ENCODE peak calls at places on chromosome 20, in seven cellular contexts. L is neuronal stem cell; F is CD4-positive, alpha-beta T cell; Z is naive thymus-derived CD4-positive, alpha-beta T cell; R is fibroblast of lung; K is right cardiac atrium; U is Peyer's patch. Y is an unnamed sample.

GRCh38 chr20:47789081-47789998 is 4.1 kb upstream of the SULF2 start:
- DNase-seq in L (no peak), F (no peak), Z (no peak), R (peak), K (no peak), U (no peak), Y (no peak)

GRCh38 chr20:38790210-38791053 is 15.1 kb upstream of the PPP1R16B start:
- DNase-seq in L (no peak), F (no peak), Z (no peak), R (peak), K (no peak), U (no peak), Y (no peak)

GRCh38 chr20:61835301-61835700 is 230.4 kb downstream of the TAF4 start:
- DNase-seq in L (no peak), F (no peak), Z (no peak), R (peak), K (no peak), U (no peak), Y (no peak)

GRCh38 chr20:62725596-62726268 is 17.1 kb downstream of the NTSR1 start:
- DNase-seq in L (no peak), F (no peak), Z (no peak), R (no peak), K (no peak), U (no peak), Y (no peak)

GRCh38 chr20:4151991-4152695 is 136.8 kb upstream of the RNF24 start:
- DNase-seq in L (no peak), F (no peak), Z (no peak), R (peak), K (no peak), U (no peak), Y (no peak)

GRCh38 chr20:63005862-63006564 is 751 bp downstream of the BHLHE23 start:
- DNase-seq in L (no peak), F (peak), Z (no peak), R (peak), K (no peak), U (no peak), Y (no peak)

GRCh38 chr20:50223321-50223995 is 32.8 kb downstream of the CEBPB start:
- DNase-seq in L (no peak), F (no peak), Z (no peak), R (no peak), K (no peak), U (no peak), Y (no peak)

GRCh38 chr20:51400051-51400926 is 142.2 kb downstream of the NFATC2 start:
- DNase-seq in L (no peak), F (peak), Z (peak), R (no peak), K (no peak), U (peak), Y (no peak)

GRCh38 chr20:63746766-63747315 is 7.3 kb downstream of the SLC2A4RG start:
- DNase-seq in L (no peak), F (no peak), Z (no peak), R (no peak), K (no peak), U (no peak), Y (no peak)

GRCh38 chr20:50701055-50701963 is 10.0 kb upstream of the RIPOR3 start:
- DNase-seq in L (no peak), F (no peak), Z (no peak), R (no peak), K (no peak), U (no peak), Y (no peak)

GRCh38 chr20:38383147-38383546 is 36.9 kb downstream of the LBP start:
- DNase-seq in L (no peak), F (no peak), Z (no peak), R (no peak), K (no peak), U (no peak), Y (no peak)

GRCh38 chr20:10670521-10671220 is 3.1 kb downstream of the JAG1 start:
- DNase-seq in L (no peak), F (no peak), Z (no peak), R (no peak), K (no peak), U (no peak), Y (no peak)

GRCh38 chr20:19802492-19803158 is 44.6 kb downstream of the RIN2 start:
- DNase-seq in L (no peak), F (no peak), Z (no peak), R (peak), K (no peak), U (no peak), Y (no peak)

GRCh38 chr20:59701236-59701635 is 96.9 kb downstream of the PHACTR3 start:
- DNase-seq in L (no peak), F (no peak), Z (no peak), R (no peak), K (no peak), U (no peak), Y (no peak)

GRCh38 chr20:38840053-38840893 is 34.8 kb downstream of the PPP1R16B start:
- DNase-seq in L (no peak), F (no peak), Z (no peak), R (no peak), K (no peak), U (no peak), Y (peak)

GRCh38 chr20:49885558-49886332 is 29.6 kb downstream of the SPATA2 start:
- DNase-seq in L (no peak), F (no peak), Z (no peak), R (no peak), K (no peak), U (no peak), Y (no peak)

GRCh38 chr20:38979842-38980241 is 17.7 kb downstream of the DHX35 start:
- DNase-seq in L (no peak), F (no peak), Z (no peak), R (no peak), K (no peak), U (no peak), Y (no peak)

GRCh38 chr20:31927758-31928157 is 24.1 kb downstream of the PDRG1 start:
- DNase-seq in L (no peak), F (no peak), Z (no peak), R (no peak), K (no peak), U (no peak), Y (no peak)

GRCh38 chr20:55057779-55058415 is 582.5 kb downstream of the DOK5 start:
- DNase-seq in L (no peak), F (no peak), Z (no peak), R (peak), K (no peak), U (no peak), Y (no peak)

GRCh38 chr20:55052464-55052863 is 577.1 kb downstream of the DOK5 start:
- DNase-seq in L (no peak), F (no peak), Z (no peak), R (peak), K (no peak), U (no peak), Y (no peak)

GRCh38 chr20:55058938-55059337 is 583.5 kb downstream of the DOK5 start:
- DNase-seq in L (no peak), F (no peak), Z (no peak), R (no peak), K (no peak), U (no peak), Y (no peak)

GRCh38 chr20:55054443-55054842 is 579.0 kb downstream of the DOK5 start:
- DNase-seq in L (no peak), F (no peak), Z (no peak), R (peak), K (no peak), U (no peak), Y (no peak)

GRCh38 chr20:55053389-55053788 is 578.0 kb downstream of the DOK5 start:
- DNase-seq in L (no peak), F (no peak), Z (no peak), R (no peak), K (no peak), U (no peak), Y (no peak)
- H3K27ac ChIP-seq in L (no peak), F (no peak), Z (no peak), R (no peak), K (no peak), U (no peak), Y (no peak)

DNA sequence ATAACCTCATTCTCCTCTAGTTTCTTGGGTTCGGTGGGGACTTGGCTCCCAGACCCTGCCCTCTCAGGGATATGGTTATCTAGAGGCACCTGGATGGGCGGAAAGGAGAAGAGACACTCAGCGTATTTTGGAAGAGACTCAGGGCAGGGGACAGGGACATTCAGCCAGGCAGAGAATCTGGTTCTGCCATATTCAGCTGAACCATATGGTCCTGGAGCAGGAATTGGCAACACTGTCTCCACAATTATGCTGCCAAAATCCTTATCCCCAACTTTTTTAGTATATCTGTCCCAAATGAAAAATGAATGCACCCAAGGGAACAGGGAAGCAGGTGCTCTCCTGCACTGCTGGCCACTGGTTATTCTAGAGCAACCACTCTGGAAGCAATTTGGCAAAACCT is 17.7 kb downstream of the SDC4 start:
- DNase-seq in L (no peak), F (no peak), Z (no peak), R (no peak), K (no peak), U (no peak), Y (no peak)
- H3K27ac ChIP-seq in L (no peak), F (no peak), Z (no peak), R (no peak), K (no peak), U (no peak), Y (no peak)

DNA sequence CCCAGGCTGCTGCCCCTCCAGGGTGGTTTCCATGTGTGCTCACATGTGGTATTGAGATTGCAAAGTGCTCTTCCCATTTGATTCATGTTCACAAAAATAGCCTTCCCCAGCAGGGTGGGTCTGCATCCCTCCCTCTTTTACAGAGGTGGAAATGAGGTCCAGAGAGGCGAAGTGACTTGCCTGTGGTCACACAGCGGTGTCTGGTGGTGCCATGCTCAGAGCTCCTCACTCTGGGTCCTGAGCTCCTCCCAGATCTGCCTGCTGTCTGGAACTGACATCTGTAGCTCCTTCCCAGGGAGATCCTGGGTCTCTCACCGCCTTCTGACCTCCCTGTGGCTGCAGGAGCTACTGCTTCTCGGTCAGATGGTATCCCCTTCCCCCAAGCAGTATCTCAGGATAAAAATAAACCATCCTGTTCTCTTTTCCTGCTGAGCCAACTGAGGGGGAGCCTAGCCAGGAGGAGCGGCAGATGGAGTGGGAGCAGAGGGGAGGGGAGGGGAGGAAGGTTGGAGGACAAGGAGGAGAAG is 11.9 kb downstream of the CD40 start:
- DNase-seq in L (no peak), F (no peak), Z (no peak), R (no peak), K (no peak), U (no peak), Y (peak)
- H3K27ac ChIP-seq in L (no peak), F (no peak), Z (no peak), R (no peak), K (no peak), U (no peak), Y (no peak)

GRCh38 chr20:56558968-56559367 is 25.9 kb downstream of the FAM209B start:
- DNase-seq in L (no peak), F (no peak), Z (no peak), R (no peak), K (no peak), U (no peak), Y (no peak)

GRCh38 chr20:56552911-56553629 is 20.0 kb downstream of the FAM209B start:
- DNase-seq in L (no peak), F (no peak), Z (no peak), R (no peak), K (no peak), U (no peak), Y (no peak)

GRCh38 chr20:56551571-56551970 is 18.5 kb downstream of the FAM209B start:
- DNase-seq in L (no peak), F (no peak), Z (no peak), R (no peak), K (no peak), U (no peak), Y (no peak)

GRCh38 chr20:56554869-56555268 is 21.8 kb downstream of the FAM209B start:
- DNase-seq in L (no peak), F (no peak), Z (no peak), R (peak), K (no peak), U (no peak), Y (no peak)
- H3K27ac ChIP-seq in L (no peak), F (no peak), Z (no peak), R (no peak), K (no peak), U (no peak), Y (no peak)

DNA sequence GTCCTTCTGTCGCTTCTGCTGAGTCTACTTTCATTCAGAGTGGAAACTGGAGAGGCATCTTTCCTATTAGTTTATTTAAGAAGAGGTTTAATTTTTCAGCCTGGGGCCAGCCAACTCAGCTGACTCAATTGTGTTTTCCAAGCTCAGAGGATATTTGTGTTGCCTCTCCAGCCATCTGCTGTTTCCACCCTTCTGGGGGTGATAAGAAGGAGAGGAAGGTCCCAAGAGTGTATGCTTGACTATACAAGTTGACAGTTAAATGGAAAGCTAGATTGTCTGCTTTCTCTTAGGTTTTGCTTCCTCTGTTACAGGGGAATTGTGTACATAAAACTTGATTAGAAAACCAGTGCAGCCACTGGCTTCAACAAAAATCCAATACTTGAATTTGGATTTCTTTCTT is 3.0 kb downstream of the PSMF1 start:
- DNase-seq in L (no peak), F (no peak), Z (no peak), R (no peak), K (no peak), U (no peak), Y (no peak)
- H3K27ac ChIP-seq in L (no peak), F (no peak), Z (no peak), R (no peak), K (no peak), U (peak), Y (no peak)

DNA sequence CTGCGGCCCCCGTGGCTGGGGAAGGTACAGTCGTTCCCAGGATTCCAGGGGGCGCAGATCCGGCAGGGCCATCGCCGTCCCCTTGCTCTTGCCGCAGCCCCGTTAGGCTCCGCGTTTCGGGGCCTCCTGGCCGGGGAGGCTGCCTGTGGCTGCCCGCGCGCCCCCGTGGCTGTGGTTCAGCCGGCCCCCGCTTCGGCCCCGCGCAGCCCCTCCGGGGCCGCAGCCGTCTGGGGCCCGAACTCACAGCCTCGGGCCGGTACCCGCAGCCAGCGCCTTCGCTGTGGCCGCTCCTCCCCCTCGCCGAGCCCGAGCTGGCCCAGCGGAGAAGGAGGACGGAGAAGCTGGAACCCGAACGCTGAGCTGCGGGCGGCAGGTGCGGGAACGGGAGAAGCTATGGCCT is 1826.9 kb upstream of the DEFB115 start:
- DNase-seq in L (no peak), F (no peak), Z (no peak), R (no peak), K (no peak), U (no peak), Y (no peak)
- H3K27ac ChIP-seq in L (no peak), F (no peak), Z (no peak), R (no peak), K (no peak), U (no peak), Y (no peak)

GRCh38 chr20:24868396-24868927 is 80.6 kb upstream of the CST7 start:
- DNase-seq in L (no peak), F (no peak), Z (no peak), R (no peak), K (no peak), U (no peak), Y (no peak)

GRCh38 chr20:24866742-24867141 is 82.3 kb upstream of the CST7 start:
- DNase-seq in L (no peak), F (no peak), Z (no peak), R (no peak), K (no peak), U (no peak), Y (no peak)

GRCh38 chr20:24868959-24869358 is 80.1 kb upstream of the CST7 start:
- DNase-seq in L (no peak), F (no peak), Z (no peak), R (no peak), K (no peak), U (no peak), Y (no peak)

GRCh38 chr20:24866008-24866407 is 83.1 kb upstream of the CST7 start:
- DNase-seq in L (no peak), F (no peak), Z (no peak), R (no peak), K (no peak), U (no peak), Y (no peak)

DNA sequence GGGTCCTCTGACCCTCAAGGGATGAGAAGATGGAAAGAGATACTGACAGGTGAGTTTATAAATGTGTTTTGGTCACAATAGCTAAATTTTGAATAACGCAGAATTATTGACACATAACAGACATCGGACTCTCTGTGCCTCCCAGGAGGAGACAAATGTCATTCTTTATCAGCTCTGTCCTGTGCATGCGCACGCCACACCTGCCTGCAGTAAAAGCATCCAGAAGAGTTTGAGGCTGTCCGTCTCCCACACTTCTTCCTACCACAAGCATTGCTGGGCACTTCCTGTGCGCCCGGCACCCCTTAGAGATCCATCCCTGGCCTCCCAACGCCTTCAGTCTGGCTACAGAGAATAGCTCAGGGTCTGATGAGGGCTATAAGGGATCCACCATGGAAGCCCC is 81.5 kb upstream of the CST7 start:
- DNase-seq in L (no peak), F (no peak), Z (no peak), R (no peak), K (no peak), U (no peak), Y (no peak)
- H3K27ac ChIP-seq in L (no peak), F (no peak), Z (no peak), R (no peak), K (no peak), U (no peak), Y (no peak)

GRCh38 chr20:33649201-33649631 is 12.9 kb upstream of the C20orf144 start:
- DNase-seq in L (no peak), F (no peak), Z (no peak), R (no peak), K (peak), U (no peak), Y (peak)
- H3K27ac ChIP-seq in L (no peak), F (no peak), Z (no peak), R (no peak), K (no peak), U (no peak), Y (peak)

GRCh38 chr20:17594443-17594842 is 24.6 kb downstream of the DSTN start:
- DNase-seq in L (no peak), F (no peak), Z (no peak), R (peak), K (no peak), U (no peak), Y (no peak)

GRCh38 chr20:17590245-17590644 is 20.4 kb downstream of the DSTN start:
- DNase-seq in L (no peak), F (no peak), Z (no peak), R (no peak), K (no peak), U (no peak), Y (no peak)

GRCh38 chr20:17595846-17596245 is 26.0 kb downstream of the DSTN start:
- DNase-seq in L (no peak), F (no peak), Z (no peak), R (no peak), K (no peak), U (no peak), Y (no peak)

GRCh38 chr20:17598013-17598550 is 28.2 kb downstream of the DSTN start:
- DNase-seq in L (no peak), F (no peak), Z (no peak), R (no peak), K (no peak), U (no peak), Y (no peak)

DNA sequence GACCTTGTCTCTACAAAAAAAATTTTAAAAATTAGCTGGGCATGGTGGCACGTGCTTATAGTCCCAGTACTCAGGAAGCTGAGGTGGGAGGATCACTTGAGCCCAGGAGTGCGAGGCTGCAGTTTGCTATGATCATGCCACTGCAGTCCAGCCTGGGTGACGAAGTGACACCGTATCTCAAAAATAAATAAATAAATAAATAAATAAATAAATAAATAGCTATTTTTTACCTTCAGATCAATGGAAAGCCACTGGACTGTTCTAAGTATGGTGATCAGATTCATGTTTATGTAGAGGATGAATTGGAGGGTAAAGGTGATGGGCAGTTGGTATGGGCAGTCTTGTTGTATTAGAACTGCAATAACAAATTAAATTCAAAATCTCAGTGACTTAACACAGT is 24.0 kb downstream of the DSTN start:
- DNase-seq in L (no peak), F (no peak), Z (no peak), R (no peak), K (no peak), U (no peak), Y (no peak)
- H3K27ac ChIP-seq in L (no peak), F (no peak), Z (no peak), R (no peak), K (peak), U (no peak), Y (no peak)

DNA sequence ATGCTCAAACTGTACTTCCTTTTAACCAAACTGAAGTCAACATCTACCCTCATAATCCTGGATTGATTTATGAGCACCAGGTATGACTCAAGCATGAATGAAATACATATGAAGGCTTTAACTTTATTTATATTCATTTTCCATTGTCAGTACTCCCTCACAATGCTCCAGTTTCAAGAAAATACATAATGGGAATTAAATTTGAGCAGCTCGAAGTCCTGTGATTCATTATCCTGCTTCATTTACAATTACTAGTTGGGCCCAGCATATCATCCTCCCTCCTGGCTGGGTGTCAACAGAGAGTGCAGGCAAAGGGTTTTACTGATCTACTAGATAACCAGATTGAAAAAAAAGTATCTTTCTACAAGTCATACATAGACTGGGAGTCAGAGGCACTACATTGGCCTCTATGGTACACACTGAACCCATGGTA is 10.1 kb downstream of the SAMHD1 start:
- DNase-seq in L (no peak), F (no peak), Z (no peak), R (no peak), K (no peak), U (no peak), Y (no peak)
- H3K27ac ChIP-seq in L (no peak), F (peak), Z (peak), R (no peak), K (peak), U (peak), Y (no peak)